ENCODE peak calls at places on chromosomes 11 and 22, in seven cellular contexts. O, G, K, C, P, T and I are unnamed samples.

GRCh38 chr11:35267504-35267903 is 128.5 kb downstream of the CD44 start:
- DNase-seq in G (no peak), O (no peak), C (no peak), P (peak; percentile 90), T (no peak), K (peak; percentile 78), I (no peak)

GRCh38 chr11:130705670-130706421 is 210.4 kb downstream of the SNX19 start:
- DNase-seq in K (no peak), C (no peak), G (no peak), P (peak; percentile 51), O (no peak), T (no peak), I (no peak)

GRCh38 chr11:109132539-109132938 is 289.5 kb upstream of the C11orf87 start:
- DNase-seq in G (no peak), K (no peak), C (no peak), T (peak; percentile 5), O (no peak), P (no peak), I (no peak)

GRCh38 chr11:103035656-103036434 is 56.1 kb downstream of the DCUN1D5 start:
- DNase-seq in T (peak; percentile 61), O (peak; percentile 53), K (peak; percentile 88), G (peak; percentile 37), C (no peak), P (peak; percentile 83), I (peak; percentile 53)

GRCh38 chr11:117295438-117296137 is 4.4 kb downstream of the BACE1-AS start:
- DNase-seq in C (no peak), T (no peak), K (no peak), P (no peak), O (no peak), G (no peak), I (no peak)

GRCh38 chr11:68441466-68442230 is 18.9 kb upstream of the PPP6R3 start:
- DNase-seq in G (no peak), O (no peak), P (peak; percentile 42), T (no peak), C (no peak), K (peak; percentile 36), I (no peak)

GRCh38 chr22:45579806-45580702 is 77.4 kb downstream of the FBLN1 start:
- DNase-seq in O (no peak), T (no peak), K (no peak), G (no peak), P (no peak), C (no peak), I (no peak)

GRCh38 chr22:45804986-45805325 is 133.3 kb downstream of the ATXN10 start:
- DNase-seq in T (peak; percentile 95), C (no peak), P (peak; percentile 99), O (peak; percentile 4), G (no peak), K (peak; percentile 96), I (peak; percentile 81)

GRCh38 chr11:58958500-58958899 is 19.2 kb downstream of the GLYATL1 start:
- DNase-seq in G (peak; percentile 34), T (no peak), K (no peak), O (peak; percentile 23), P (no peak), C (no peak), I (no peak)

GRCh38 chr11:72278911-72279310 is 34.9 kb upstream of the PHOX2A start:
- DNase-seq in O (no peak), G (no peak), C (no peak), T (peak; percentile 14), P (peak; percentile 71), K (no peak), I (no peak)

GRCh38 chr11:60957188-60957587 is 5.2 kb upstream of the SLC15A3 start:
- DNase-seq in K (peak; percentile 39), G (no peak), T (peak; percentile 20), O (no peak), C (peak; percentile 7), P (peak; percentile 30), I (peak; percentile 44)

GRCh38 chr22:19983701-19984100 is 32.9 kb downstream of the ARVCF start:
- DNase-seq in C (no peak), G (no peak), P (no peak), T (no peak), K (no peak), O (no peak), I (no peak)
- H3K27ac ChIP-seq in C (no peak overlapping the region), G (no peak overlapping the region), P (no peak overlapping the region), T (peak overlapping the region; percentile 8), K (no peak overlapping the region), O (no peak overlapping the region), I (peak overlapping the region; percentile 67)

GRCh38 chr11:83285771-83286528 is at the start of gene CCDC90B:
- DNase-seq in K (peak; percentile 97), P (peak; percentile 98), T (peak; percentile 96), G (peak; percentile 89), C (peak; percentile 97), O (peak; percentile 95), I (peak; percentile 93)
- TF ChIP-seq CTCF in K (peak; percentile 28), P (no peak), T (peak; percentile 23), G (no peak), C (no peak), O (peak; percentile 81), I (peak; percentile 61)

GRCh38 chr11:112162761-112163669 is 879 bp downstream of the IL18 start:
- DNase-seq in G (no peak), O (peak; percentile 21), P (peak; percentile 44), T (peak; percentile 80), K (no peak), C (no peak), I (peak; percentile 59)
- H3K27ac ChIP-seq in G (no peak overlapping the region), O (no peak overlapping the region), P (no peak overlapping the region), T (peak overlapping the region; percentile 97), K (no peak overlapping the region), C (peak overlapping the region; percentile 68), I (peak overlapping the region; percentile 86)

GRCh38 chr11:114192841-114193389 is 103.3 kb upstream of the NNMT start:
- DNase-seq in P (no peak), O (no peak), G (no peak), C (no peak), T (no peak), K (no peak), I (no peak)
- TF ChIP-seq CTCF in P (no peak), O (peak; percentile 44), G (no peak), C (no peak), T (no peak), K (peak; percentile 28), I (no peak)

GRCh38 chr22:37933711-37934376 is 19.6 kb downstream of the C22orf23 start:
- DNase-seq in G (peak; percentile 78), P (peak; percentile 87), K (peak; percentile 93), T (peak; percentile 90), O (peak; percentile 83), C (peak; percentile 93), I (peak; percentile 80)
- H3K27ac ChIP-seq in G (no peak overlapping the region), P (peak overlapping the region; percentile 71), K (peak overlapping the region; percentile 54), T (no peak overlapping the region), O (peak overlapping the region; percentile 21), C (peak overlapping the region; percentile 80), I (peak overlapping the region; percentile 82)

DNA sequence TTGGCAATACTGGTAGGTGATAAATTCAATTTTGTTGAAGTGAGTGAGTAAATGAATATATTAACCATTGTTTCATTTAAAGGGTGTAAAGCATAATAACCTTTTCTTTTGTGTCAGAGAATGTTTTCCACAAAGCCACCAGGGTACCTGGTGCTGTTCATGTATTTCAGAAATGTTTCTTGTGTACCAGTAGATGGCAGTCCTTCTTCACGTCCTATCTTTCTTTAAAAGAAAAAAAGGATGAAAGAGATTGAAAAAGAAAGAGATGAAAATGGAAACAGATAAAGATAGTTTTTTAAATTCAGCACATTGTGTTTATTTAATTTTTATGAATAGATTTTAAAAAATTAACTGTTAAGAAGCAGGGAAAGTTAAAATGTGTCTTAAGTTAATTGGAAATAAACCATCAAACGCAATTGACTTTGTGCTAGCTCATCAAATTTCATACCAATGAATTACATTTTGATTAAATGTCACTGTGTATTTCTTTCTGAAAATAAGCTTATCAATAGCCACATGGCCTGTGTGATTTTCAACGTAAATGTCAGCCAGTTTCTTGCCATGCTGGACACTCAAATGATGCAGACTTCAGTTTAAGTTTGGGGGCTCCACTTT is 65.5 kb upstream of the CHORDC1 start:
- DNase-seq in T (peak; percentile 3), K (peak; percentile 0), O (peak; percentile 33), G (no peak), P (peak; percentile 16), C (no peak), I (peak; percentile 45)
- TF ChIP-seq CTCF in T (peak; percentile 54), K (peak; percentile 43), O (peak; percentile 57), G (peak; percentile 20), P (no peak), C (peak; percentile 24), I (peak; percentile 66)

DNA sequence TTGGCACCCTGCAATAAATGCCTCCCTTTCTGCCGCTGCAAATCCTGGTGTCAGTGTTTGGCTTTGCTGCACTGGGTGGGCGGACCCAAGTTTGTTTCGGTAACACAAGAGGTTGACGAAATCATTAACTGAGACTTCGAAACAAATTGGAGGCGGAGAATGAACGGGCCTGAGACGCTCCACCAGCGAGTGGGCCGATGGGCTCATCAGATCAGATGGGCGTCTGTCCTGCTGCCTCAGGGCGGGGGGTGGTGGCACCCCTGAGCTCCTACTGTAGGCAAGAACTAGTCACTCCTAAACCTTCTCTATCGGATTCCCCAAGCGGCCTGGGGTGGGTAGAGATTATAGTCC is 918 bp upstream of the CAPN5 start:
- DNase-seq in C (peak; percentile 78), O (no peak), K (peak; percentile 15), P (peak; percentile 52), G (no peak), T (no peak), I (no peak)
- H3K27ac ChIP-seq in C (peak overlapping the region; percentile 80), O (no peak overlapping the region), K (no peak overlapping the region), P (peak overlapping the region; percentile 75), G (no peak overlapping the region), T (no peak overlapping the region), I (peak overlapping the region; percentile 64)

DNA sequence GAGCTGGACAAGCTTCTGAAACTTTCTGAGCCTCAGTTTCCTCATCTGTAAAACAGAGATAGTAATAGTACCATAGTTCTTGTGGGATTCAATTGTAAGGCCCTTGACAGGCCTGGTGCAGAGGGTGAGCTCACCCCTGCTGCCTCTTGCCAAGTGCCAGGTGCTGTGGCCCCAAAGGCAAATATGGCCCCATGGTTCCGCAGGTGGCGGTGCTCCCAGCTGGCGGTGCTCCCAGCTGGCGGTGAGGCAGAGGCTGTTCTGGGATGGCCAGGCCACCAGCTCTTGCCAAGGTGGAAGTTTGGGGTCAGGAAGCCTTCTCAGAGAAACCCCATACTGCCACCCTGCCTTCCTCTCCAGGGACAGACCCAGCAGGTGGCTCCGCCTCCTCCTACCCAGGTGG is 8.8 kb downstream of the NPTXR start:
- DNase-seq in P (no peak), G (no peak), T (no peak), K (no peak), O (no peak), C (no peak), I (no peak)
- TF ChIP-seq CTCF in P (no peak), G (no peak), T (no peak), K (no peak), O (no peak), C (no peak), I (no peak)